ENCODE peak calls at places on chromosomes 2 and 18, in five cellular contexts. Y is astrocyte of the spinal cord, W is AG04449, A is thoracic aorta, J is natural killer cell. F is an unnamed sample.

GRCh38 chr2:218217366-218218309 is 649 bp downstream of the ARPC2 start:
- DNase-seq in W (no peak), Y (no peak), A (no peak), J (peak; percentile 62), F (no peak)

GRCh38 chr18:57843403-57843802 is 40.3 kb upstream of the ATP8B1 start:
- DNase-seq in Y (no peak), J (no peak), W (no peak), A (no peak), F (no peak)

GRCh38 chr2:62281661-62282060 is 85.7 kb downstream of the B3GNT2 start:
- DNase-seq in W (no peak), A (no peak), J (no peak), Y (no peak), F (no peak)

GRCh38 chr18:21452381-21452780 is 148.1 kb downstream of the ESCO1 start:
- DNase-seq in Y (peak; percentile 4), J (no peak), A (no peak), W (no peak), F (no peak)

GRCh38 chr18:35682282-35682867 is 100.8 kb downstream of the GALNT1 start:
- DNase-seq in W (peak; percentile 10), J (no peak), A (no peak), Y (peak; percentile 17), F (no peak)

GRCh38 chr2:54915101-54915500 is 135.2 kb downstream of the RTN4 start:
- DNase-seq in Y (no peak), W (no peak), A (no peak), J (no peak), F (no peak)

GRCh38 chr2:950627-950992 is at the start of gene SNTG2:
- DNase-seq in A (no peak), J (no peak), W (no peak), Y (no peak), F (no peak)

GRCh38 chr2:63050186-63050915 is at the start of gene OTX1:
- DNase-seq in A (no peak), J (no peak), W (no peak), Y (no peak), F (no peak)

GRCh38 chr18:23487738-23488625 is 15.3 kb upstream of the RMC1 start:
- DNase-seq in W (no peak), A (no peak), Y (peak; percentile 7), J (peak; percentile 47), F (no peak)

GRCh38 chr18:39776766-39777165 is 2178.3 kb upstream of the PIK3C3 start:
- DNase-seq in A (no peak), Y (no peak), J (no peak), W (no peak), F (no peak)

GRCh38 chr18:39774957-39775582 is 2180.0 kb upstream of the PIK3C3 start:
- DNase-seq in W (no peak), A (no peak), J (no peak), Y (no peak), F (no peak)

GRCh38 chr18:39772155-39772919 is 2182.7 kb upstream of the PIK3C3 start:
- DNase-seq in J (no peak), A (no peak), W (no peak), Y (peak; percentile 49), F (no peak)

GRCh38 chr18:39770399-39770798 is 2184.6 kb upstream of the PIK3C3 start:
- DNase-seq in J (no peak), A (no peak), Y (no peak), W (no peak), F (no peak)

DNA sequence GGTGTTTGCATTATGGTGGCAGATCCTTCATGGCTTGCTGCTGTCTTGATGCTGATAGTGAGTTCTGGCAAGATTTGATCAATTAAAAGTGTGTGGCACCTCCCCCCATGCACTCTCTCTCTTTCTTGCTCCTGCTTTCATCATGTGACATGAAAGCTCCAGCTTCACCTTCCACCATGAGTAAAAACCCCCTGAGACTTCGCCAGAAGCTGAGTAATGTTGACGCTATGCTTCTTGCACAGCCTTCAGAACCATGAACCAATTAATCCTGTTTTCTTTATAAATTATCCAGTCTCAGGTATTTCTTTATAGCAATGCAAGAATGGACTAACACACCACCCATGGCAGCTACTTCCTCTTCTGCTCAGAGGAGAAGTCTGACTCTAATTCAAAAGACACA is 2181.4 kb upstream of the PIK3C3 start:
- DNase-seq in Y (peak; percentile 30), W (no peak), A (no peak), J (no peak), F (no peak)
- TF ChIP-seq CTCF in Y (no peak), W (no peak), A (no peak), J (no peak), F (no peak)

GRCh38 chr18:46169464-46169941 is 65.3 kb downstream of the HAUS1 start:
- DNase-seq in A (no peak), J (no peak), W (no peak), Y (peak; percentile 78), F (no peak)

GRCh38 chr18:46173393-46174316 is 69.5 kb downstream of the HAUS1 start:
- DNase-seq in A (peak; percentile 83), W (peak; percentile 63), Y (peak; percentile 94), J (peak; percentile 90), F (peak; percentile 71)

GRCh38 chr18:46179306-46179705 is 75.1 kb downstream of the HAUS1 start:
- DNase-seq in J (no peak), A (no peak), W (no peak), Y (no peak), F (no peak)

GRCh38 chr18:46171331-46171730 is 67.1 kb downstream of the HAUS1 start:
- DNase-seq in J (no peak), Y (no peak), W (no peak), A (no peak), F (no peak)

GRCh38 chr18:46174317-46175039 is 70.3 kb downstream of the HAUS1 start:
- DNase-seq in J (peak; percentile 43), Y (peak; percentile 41), W (no peak), A (no peak), F (no peak)
- TF ChIP-seq CTCF in J (no peak), Y (peak; percentile 30), W (no peak), A (no peak), F (peak; percentile 8)

GRCh38 chr2:101038455-101039255 is 36.6 kb downstream of the RPL31 start:
- DNase-seq in Y (no peak), W (no peak), A (no peak), J (no peak), F (no peak)
- TF ChIP-seq CTCF in Y (peak; percentile 54), W (peak; percentile 15), A (peak; percentile 44), J (no peak), F (peak; percentile 32)

GRCh38 chr2:102187191-102188150 is 648 bp downstream of the IL1RL2 start:
- DNase-seq in W (no peak), J (peak; percentile 29), Y (peak; percentile 44), A (peak; percentile 15), F (no peak)
- TF ChIP-seq CTCF in W (peak; percentile 46), J (no peak), Y (peak; percentile 43), A (peak; percentile 46), F (peak; percentile 47)

F was measured in AG09319.